ENCODE peak calls at places on chromosomes 2 and 18, in eight cellular contexts. A is left ventricle myocardium superior; V is activated T-helper 1 cell treated with anti-CD3 and anti-CD28 coated beads, Interleukin-12 subunit alpha, Interleukin-12 subunit beta, Interleukin-2, Interleukin-4 antibody, amounts not matched to agents 30 ng/mL and 10 ng/mL and 1 ng/mL, durations not matched to agents 14 hours and 24 hours and 36 hours; P is CD4-positive, alpha-beta memory T cell; J is D341Med; H is astrocyte of the spinal cord; G is A172; D is activated CD4-positive, alpha-beta T cell treated with anti-CD3 and anti-CD28 coated beads for 36 hours. U is an unnamed sample.

GRCh38 chr2:101827246-101827645 is 129.7 kb downstream of the MAP4K4 start:
- DNase-seq in A (no peak), V (no peak), P (no peak), J (no peak), H (peak; percentile 88), G (peak; percentile 95), D (no peak), U (peak; percentile 66)

GRCh38 chr2:180716186-180717180 is 263.9 kb upstream of the UBE2E3 start:
- DNase-seq in A (no peak), V (no peak), P (no peak), J (no peak), H (no peak), G (no peak), D (no peak), U (no peak)

GRCh38 chr2:216693414-216694100 is 1.8 kb downstream of the IGFBP5 start:
- DNase-seq in A (no peak), V (no peak), P (no peak), J (no peak), H (no peak), G (no peak), D (no peak), U (no peak)

GRCh38 chr18:55317832-55318231 is 270.2 kb downstream of the TCF4 start:
- DNase-seq in A (no peak), V (no peak), P (no peak), J (no peak), H (peak; percentile 31), G (peak; percentile 8), D (no peak), U (no peak)

GRCh38 chr2:35463805-35464596 is 891.6 kb upstream of the CRIM1 start:
- DNase-seq in A (no peak), V (no peak), P (no peak), J (no peak), H (no peak), G (peak; percentile 53), D (no peak), U (no peak)

GRCh38 chr2:146817613-146818012 is 1027.2 kb upstream of the ACVR2A start:
- DNase-seq in A (no peak), V (no peak), P (no peak), J (no peak), H (peak; percentile 16), G (no peak), D (no peak), U (no peak)

GRCh38 chr18:32488078-32488477 is 17.4 kb upstream of the GAREM1 start:
- DNase-seq in A (no peak), V (no peak), P (no peak), J (no peak), H (no peak), G (no peak), D (no peak), U (no peak)

GRCh38 chr2:48514591-48514990 is 15.4 kb upstream of the STON1 start:
- DNase-seq in A (no peak), V (no peak), P (no peak), J (no peak), H (peak; percentile 33), G (no peak), D (no peak), U (no peak)

GRCh38 chr2:218082586-218083351 is 13.7 kb downstream of the RUFY4 start:
- DNase-seq in A (no peak), V (no peak), P (no peak), J (no peak), H (no peak), G (no peak), D (no peak), U (no peak)

GRCh38 chr2:10368491-10369231 is 66.0 kb downstream of the HPCAL1 start:
- DNase-seq in A (no peak), V (no peak), P (no peak), J (no peak), H (no peak), G (no peak), D (no peak), U (no peak)

GRCh38 chr18:58058720-58059119 is 14.7 kb downstream of the NEDD4L start:
- DNase-seq in A (no peak), V (no peak), P (no peak), J (no peak), H (no peak), G (peak; percentile 34), D (no peak), U (peak; percentile 5)

GRCh38 chr2:8475349-8476045 is 206.4 kb upstream of the ID2 start:
- DNase-seq in A (no peak), V (no peak), P (peak; percentile 72), J (no peak), H (no peak), G (no peak), D (peak; percentile 64), U (no peak)

GRCh38 chr18:74596959-74597661 is 560 bp upstream of the ZNF407 start:
- DNase-seq in A (peak; percentile 83), V (peak; percentile 65), P (peak; percentile 77), J (peak; percentile 84), H (peak; percentile 80), G (no peak), D (peak; percentile 81), U (peak; percentile 61)

GRCh38 chr2:179467111-179467510 is 202.5 kb upstream of the SESTD1 start:
- DNase-seq in A (no peak), V (no peak), P (no peak), J (no peak), H (peak; percentile 43), G (peak; percentile 52), D (no peak), U (peak; percentile 66)

GRCh38 chr2:27907547-27907946 is 17.0 kb downstream of the BABAM2 start:
- DNase-seq in A (no peak), V (no peak), P (no peak), J (no peak), H (no peak), G (no peak), D (peak; percentile 32), U (no peak)

GRCh38 chr2:59282374-59283057 is 1041.4 kb upstream of the FANCL start:
- DNase-seq in A (no peak), V (no peak), P (no peak), J (no peak), H (no peak), G (no peak), D (no peak), U (no peak)

GRCh38 chr2:238906936-238907716 is 59.2 kb downstream of the TWIST2 start:
- DNase-seq in A (no peak), V (no peak), P (no peak), J (no peak), H (no peak), G (no peak), D (no peak), U (no peak)

GRCh38 chr2:201223089-201224073 is 37.0 kb upstream of the CASP8 start:
- DNase-seq in A (no peak), V (no peak), P (no peak), J (no peak), H (no peak), G (no peak), D (no peak), U (no peak)

GRCh38 chr2:177721815-177722552 is 329.4 kb downstream of the AGPS start:
- DNase-seq in A (no peak), V (no peak), P (no peak), J (no peak), H (no peak), G (no peak), D (no peak), U (no peak)

GRCh38 chr18:28459587-28459986 is 282.7 kb upstream of the CDH2 start:
- DNase-seq in A (no peak), V (no peak), P (no peak), J (no peak), H (no peak), G (no peak), D (no peak), U (no peak)

GRCh38 chr2:112480540-112481049 is 1.4 kb upstream of the TTL start:
- DNase-seq in A (no peak), V (peak; percentile 8), P (peak; percentile 43), J (no peak), H (no peak), G (no peak), D (peak; percentile 41), U (no peak)

GRCh38 chr18:59419386-59419785 is 60.3 kb upstream of the LMAN1 start:
- DNase-seq in A (no peak), V (no peak), P (no peak), J (no peak), H (no peak), G (no peak), D (no peak), U (no peak)

GRCh38 chr2:198036029-198036879 is 231.9 kb downstream of the PLCL1 start:
- DNase-seq in A (no peak), V (no peak), P (no peak), J (no peak), H (no peak), G (no peak), D (no peak), U (no peak)

GRCh38 chr2:73111300-73112025 is 1.3 kb downstream of the RAB11FIP5 start:
- DNase-seq in A (peak; percentile 38), V (no peak), P (no peak), J (no peak), H (peak; percentile 58), G (peak; percentile 67), D (peak; percentile 32), U (peak; percentile 81)

GRCh38 chr18:63980027-63980426 is 10.1 kb downstream of the SERPINB8 start:
- DNase-seq in A (no peak), V (no peak), P (no peak), J (no peak), H (no peak), G (no peak), D (no peak), U (no peak)

GRCh38 chr2:15485949-15486348 is 75.2 kb downstream of the NBAS start:
- DNase-seq in A (no peak), V (no peak), P (no peak), J (no peak), H (no peak), G (no peak), D (no peak), U (no peak)

GRCh38 chr18:3998698-3999333 is 456.3 kb downstream of the DLGAP1 start:
- DNase-seq in A (no peak), V (no peak), P (no peak), J (peak; percentile 46), H (peak; percentile 68), G (peak; percentile 49), D (peak; percentile 46), U (peak; percentile 59)

GRCh38 chr18:55768255-55768654 is 180.3 kb upstream of the TCF4 start:
- DNase-seq in A (no peak), V (no peak), P (no peak), J (no peak), H (no peak), G (peak; percentile 51), D (no peak), U (no peak)

GRCh38 chr18:79530821-79531220 is 135.1 kb downstream of the NFATC1 start:
- DNase-seq in A (no peak), V (no peak), P (no peak), J (no peak), H (no peak), G (no peak), D (no peak), U (no peak)

GRCh38 chr18:59967878-59968277 is 68.1 kb downstream of the PMAIP1 start:
- DNase-seq in A (no peak), V (no peak), P (no peak), J (no peak), H (no peak), G (no peak), D (no peak), U (no peak)

GRCh38 chr18:67783215-67783946 is 266.9 kb upstream of the DSEL start:
- DNase-seq in A (no peak), V (no peak), P (no peak), J (no peak), H (peak; percentile 89), G (peak; percentile 75), D (no peak), U (peak; percentile 79)

GRCh38 chr2:214410918-214411554 is at the start of gene VWC2L:
- DNase-seq in A (peak; percentile 77), V (peak; percentile 10), P (peak; percentile 35), J (peak; percentile 36), H (peak; percentile 85), G (peak; percentile 80), D (peak; percentile 58), U (peak; percentile 75)

GRCh38 chr2:230891509-230891908 is 26.8 kb downstream of the ITM2C start:
- DNase-seq in A (no peak), V (no peak), P (no peak), J (no peak), H (no peak), G (no peak), D (no peak), U (no peak)

GRCh38 chr18:77054606-77055428 is 77.8 kb downstream of the MBP start:
- DNase-seq in A (peak; percentile 93), V (peak; percentile 78), P (peak; percentile 88), J (peak; percentile 75), H (peak; percentile 94), G (peak; percentile 61), D (peak; percentile 90), U (peak; percentile 22)

U was measured in RKO.